ENCODE peak calls at places on chromosomes 6 and 20, in seven cellular contexts. One of them, this sample, is unnamed.

GRCh38 chr6:123213921-123214320 is 217.9 kb downstream of the CLVS2 start:
- DNase-seq in HEK293T: no peak
- DNase-seq in cardiac fibroblast: no peak
- DNase-seq in H7: no peak
- DNase-seq in GM12865: no peak
- DNase-seq in spleen: no peak
- DNase-seq in stomach: no peak
- DNase-seq in this sample: no peak

GRCh38 chr6:151497935-151498726 is 4.3 kb downstream of the CCDC170 start:
- DNase-seq in HEK293T: no peak
- DNase-seq in cardiac fibroblast: peak; percentile 43
- DNase-seq in H7: no peak
- DNase-seq in GM12865: peak; percentile 28
- DNase-seq in spleen: no peak
- DNase-seq in stomach: no peak
- DNase-seq in this sample: no peak

GRCh38 chr20:59920944-59921343 is 12.5 kb downstream of the SYCP2 start:
- DNase-seq in HEK293T: no peak
- DNase-seq in cardiac fibroblast: no peak
- DNase-seq in H7: no peak
- DNase-seq in GM12865: no peak
- DNase-seq in spleen: no peak
- DNase-seq in stomach: no peak
- DNase-seq in this sample: no peak

GRCh38 chr20:13492001-13492480 is 146.7 kb downstream of the TASP1 start:
- DNase-seq in HEK293T: peak; percentile 12
- DNase-seq in cardiac fibroblast: peak; percentile 90
- DNase-seq in H7: peak; percentile 19
- DNase-seq in GM12865: no peak
- DNase-seq in spleen: no peak
- DNase-seq in stomach: no peak
- DNase-seq in this sample: no peak

GRCh38 chr6:142300758-142301251 is 1.0 kb upstream of the ADGRG6 start:
- DNase-seq in HEK293T: peak; percentile 15
- DNase-seq in cardiac fibroblast: peak; percentile 82
- DNase-seq in H7: peak; percentile 16
- DNase-seq in GM12865: no peak
- DNase-seq in spleen: no peak
- DNase-seq in stomach: peak; percentile 80
- DNase-seq in this sample: peak; percentile 37

GRCh38 chr6:117165921-117166499 is 99.3 kb upstream of the VGLL2 start:
- DNase-seq in HEK293T: no peak
- DNase-seq in cardiac fibroblast: no peak
- DNase-seq in H7: no peak
- DNase-seq in GM12865: no peak
- DNase-seq in spleen: no peak
- DNase-seq in stomach: no peak
- DNase-seq in this sample: no peak

GRCh38 chr6:161338015-161338414 is 64.2 kb upstream of the AGPAT4 start:
- DNase-seq in HEK293T: no peak
- DNase-seq in cardiac fibroblast: no peak
- DNase-seq in H7: no peak
- DNase-seq in GM12865: no peak
- DNase-seq in spleen: no peak
- DNase-seq in stomach: no peak
- DNase-seq in this sample: no peak

GRCh38 chr20:19497064-19497463 is 261.0 kb upstream of the RIN2 start:
- DNase-seq in HEK293T: no peak
- DNase-seq in cardiac fibroblast: peak; percentile 89
- DNase-seq in H7: no peak
- DNase-seq in GM12865: no peak
- DNase-seq in spleen: no peak
- DNase-seq in stomach: no peak
- DNase-seq in this sample: no peak

GRCh38 chr6:7267521-7268091 is 45.4 kb downstream of the SSR1 start:
- DNase-seq in HEK293T: no peak
- DNase-seq in cardiac fibroblast: peak; percentile 92
- DNase-seq in H7: peak; percentile 35
- DNase-seq in GM12865: no peak
- DNase-seq in spleen: peak; percentile 75
- DNase-seq in stomach: peak; percentile 88
- DNase-seq in this sample: no peak

GRCh38 chr6:29941476-29941875 is 856 bp upstream of the HLA-A start:
- DNase-seq in HEK293T: no peak
- DNase-seq in cardiac fibroblast: peak; percentile 53
- DNase-seq in H7: no peak
- DNase-seq in GM12865: no peak
- DNase-seq in spleen: no peak
- DNase-seq in stomach: no peak
- DNase-seq in this sample: no peak

GRCh38 chr6:132504757-132505156 is 8.2 kb downstream of the STX7 start:
- DNase-seq in HEK293T: no peak
- DNase-seq in cardiac fibroblast: no peak
- DNase-seq in H7: no peak
- DNase-seq in GM12865: no peak
- DNase-seq in spleen: no peak
- DNase-seq in stomach: peak; percentile 41
- DNase-seq in this sample: no peak

GRCh38 chr6:28648878-28649375 is 123.2 kb downstream of the GPX5 start:
- DNase-seq in HEK293T: no peak
- DNase-seq in cardiac fibroblast: peak; percentile 42
- DNase-seq in H7: peak; percentile 53
- DNase-seq in GM12865: no peak
- DNase-seq in spleen: no peak
- DNase-seq in stomach: no peak
- DNase-seq in this sample: no peak

GRCh38 chr6:135129139-135129867 is 51.8 kb upstream of the MYB start:
- DNase-seq in HEK293T: no peak
- DNase-seq in cardiac fibroblast: no peak
- DNase-seq in H7: no peak
- DNase-seq in GM12865: peak; percentile 30
- DNase-seq in spleen: no peak
- DNase-seq in stomach: no peak
- DNase-seq in this sample: no peak

GRCh38 chr20:8656335-8656734 is 412.6 kb upstream of the PLCB4 start:
- DNase-seq in HEK293T: no peak
- DNase-seq in cardiac fibroblast: peak; percentile 84
- DNase-seq in H7: no peak
- DNase-seq in GM12865: no peak
- DNase-seq in spleen: no peak
- DNase-seq in stomach: no peak
- DNase-seq in this sample: no peak

GRCh38 chr20:46307139-46307998 is 929 bp downstream of the CDH22 start:
- DNase-seq in HEK293T: peak; percentile 79
- DNase-seq in cardiac fibroblast: peak; percentile 45
- DNase-seq in H7: peak; percentile 99
- DNase-seq in GM12865: peak; percentile 77
- DNase-seq in spleen: peak; percentile 93
- DNase-seq in stomach: peak; percentile 52
- DNase-seq in this sample: peak; percentile 68

GRCh38 chr6:75117701-75118100 is 88.2 kb downstream of the COL12A1 start:
- DNase-seq in HEK293T: no peak
- DNase-seq in cardiac fibroblast: peak; percentile 57
- DNase-seq in H7: no peak
- DNase-seq in GM12865: no peak
- DNase-seq in spleen: no peak
- DNase-seq in stomach: no peak
- DNase-seq in this sample: no peak

GRCh38 chr6:84001119-84001518 is 32.5 kb upstream of the MRAP2 start:
- DNase-seq in HEK293T: no peak
- DNase-seq in cardiac fibroblast: no peak
- DNase-seq in H7: no peak
- DNase-seq in GM12865: no peak
- DNase-seq in spleen: no peak
- DNase-seq in stomach: no peak
- DNase-seq in this sample: no peak

GRCh38 chr6:90195094-90195793 is 101.4 kb downstream of the BACH2 start:
- DNase-seq in HEK293T: no peak
- DNase-seq in cardiac fibroblast: no peak
- DNase-seq in H7: no peak
- DNase-seq in GM12865: no peak
- DNase-seq in spleen: no peak
- DNase-seq in stomach: no peak
- DNase-seq in this sample: no peak

GRCh38 chr20:58693226-58694006 is 816 bp downstream of the NPEPL1 start:
- DNase-seq in HEK293T: no peak
- DNase-seq in cardiac fibroblast: no peak
- DNase-seq in H7: peak; percentile 70
- DNase-seq in GM12865: peak; percentile 18
- DNase-seq in spleen: peak; percentile 90
- DNase-seq in stomach: peak; percentile 26
- DNase-seq in this sample: peak; percentile 35

GRCh38 chr6:167097770-167098169 is 25.1 kb upstream of the CCR6 start:
- DNase-seq in HEK293T: no peak
- DNase-seq in cardiac fibroblast: no peak
- DNase-seq in H7: no peak
- DNase-seq in GM12865: no peak
- DNase-seq in spleen: no peak
- DNase-seq in stomach: no peak
- DNase-seq in this sample: no peak

GRCh38 chr6:5763871-5764270 is 242.9 kb downstream of the NRN1 start:
- DNase-seq in HEK293T: no peak
- DNase-seq in cardiac fibroblast: no peak
- DNase-seq in H7: no peak
- DNase-seq in GM12865: no peak
- DNase-seq in spleen: no peak
- DNase-seq in stomach: no peak
- DNase-seq in this sample: no peak

GRCh38 chr20:35277127-35277526 is 795 bp downstream of the MMP24OS start:
- DNase-seq in HEK293T: no peak
- DNase-seq in cardiac fibroblast: no peak
- DNase-seq in H7: no peak
- DNase-seq in GM12865: no peak
- DNase-seq in spleen: peak; percentile 82
- DNase-seq in stomach: no peak
- DNase-seq in this sample: no peak

GRCh38 chr6:23202207-23202606 is 632.8 kb downstream of the HDGFL1 start:
- DNase-seq in HEK293T: no peak
- DNase-seq in cardiac fibroblast: no peak
- DNase-seq in H7: no peak
- DNase-seq in GM12865: no peak
- DNase-seq in spleen: no peak
- DNase-seq in stomach: no peak
- DNase-seq in this sample: no peak

GRCh38 chr6:3456794-3457709 is at the start of gene SLC22A23:
- DNase-seq in HEK293T: peak; percentile 88
- DNase-seq in cardiac fibroblast: peak; percentile 22
- DNase-seq in H7: peak; percentile 98
- DNase-seq in GM12865: peak; percentile 63
- DNase-seq in spleen: peak; percentile 87
- DNase-seq in stomach: peak; percentile 84
- DNase-seq in this sample: peak; percentile 88

GRCh38 chr6:73873081-73873480 is 177.1 kb downstream of the CD109 start:
- DNase-seq in HEK293T: no peak
- DNase-seq in cardiac fibroblast: peak; percentile 56
- DNase-seq in H7: no peak
- DNase-seq in GM12865: no peak
- DNase-seq in spleen: no peak
- DNase-seq in stomach: no peak
- DNase-seq in this sample: no peak

GRCh38 chr6:53833147-53833546 is 38.3 kb downstream of the LRRC1 start:
- DNase-seq in HEK293T: no peak
- DNase-seq in cardiac fibroblast: no peak
- DNase-seq in H7: no peak
- DNase-seq in GM12865: no peak
- DNase-seq in spleen: no peak
- DNase-seq in stomach: no peak
- DNase-seq in this sample: no peak

GRCh38 chr6:131172237-131172636 is 37.0 kb downstream of the AKAP7 start:
- DNase-seq in HEK293T: no peak
- DNase-seq in cardiac fibroblast: peak; percentile 68
- DNase-seq in H7: no peak
- DNase-seq in GM12865: no peak
- DNase-seq in spleen: no peak
- DNase-seq in stomach: no peak
- DNase-seq in this sample: no peak

GRCh38 chr6:35071347-35071994 is 69.7 kb downstream of the TCP11 start:
- DNase-seq in HEK293T: no peak
- DNase-seq in cardiac fibroblast: no peak
- DNase-seq in H7: no peak
- DNase-seq in GM12865: no peak
- DNase-seq in spleen: peak; percentile 64
- DNase-seq in stomach: no peak
- DNase-seq in this sample: peak; percentile 27

GRCh38 chr6:34189806-34190503 is 44.1 kb upstream of the GRM4 start:
- DNase-seq in HEK293T: no peak
- DNase-seq in cardiac fibroblast: no peak
- DNase-seq in H7: peak; percentile 13
- DNase-seq in GM12865: peak; percentile 53
- DNase-seq in spleen: peak; percentile 89
- DNase-seq in stomach: no peak
- DNase-seq in this sample: peak; percentile 30

GRCh38 chr6:71139249-71139648 is 149.4 kb upstream of the OGFRL1 start:
- DNase-seq in HEK293T: no peak
- DNase-seq in cardiac fibroblast: peak; percentile 35
- DNase-seq in H7: no peak
- DNase-seq in GM12865: peak; percentile 2
- DNase-seq in spleen: no peak
- DNase-seq in stomach: no peak
- DNase-seq in this sample: no peak

GRCh38 chr6:167825059-167825758 is 1.5 kb upstream of the AFDN start:
- DNase-seq in HEK293T: no peak
- DNase-seq in cardiac fibroblast: peak; percentile 15
- DNase-seq in H7: no peak
- DNase-seq in GM12865: no peak
- DNase-seq in spleen: no peak
- DNase-seq in stomach: no peak
- DNase-seq in this sample: no peak

GRCh38 chr20:50245561-50246366 is 55.1 kb downstream of the CEBPB start:
- DNase-seq in HEK293T: no peak
- DNase-seq in cardiac fibroblast: peak; percentile 66
- DNase-seq in H7: no peak
- DNase-seq in GM12865: no peak
- DNase-seq in spleen: no peak
- DNase-seq in stomach: no peak
- DNase-seq in this sample: no peak

GRCh38 chr6:1311400-1312192 is at the start of gene FOXQ1:
- DNase-seq in HEK293T: peak; percentile 55
- DNase-seq in cardiac fibroblast: peak; percentile 29
- DNase-seq in H7: peak; percentile 85
- DNase-seq in GM12865: no peak
- DNase-seq in spleen: peak; percentile 56
- DNase-seq in stomach: peak; percentile 94
- DNase-seq in this sample: peak; percentile 57

GRCh38 chr20:14208956-14209355 is 128.5 kb downstream of the FLRT3 start:
- DNase-seq in HEK293T: no peak
- DNase-seq in cardiac fibroblast: no peak
- DNase-seq in H7: no peak
- DNase-seq in GM12865: no peak
- DNase-seq in spleen: no peak
- DNase-seq in stomach: no peak
- DNase-seq in this sample: no peak

GRCh38 chr6:84166395-84166794 is 61.0 kb downstream of the CEP162 start:
- DNase-seq in HEK293T: no peak
- DNase-seq in cardiac fibroblast: no peak
- DNase-seq in H7: no peak
- DNase-seq in GM12865: no peak
- DNase-seq in spleen: no peak
- DNase-seq in stomach: no peak
- DNase-seq in this sample: no peak

GRCh38 chr6:4794140-4794707 is 18.0 kb downstream of the CDYL start:
- DNase-seq in HEK293T: no peak
- DNase-seq in cardiac fibroblast: no peak
- DNase-seq in H7: peak; percentile 49
- DNase-seq in GM12865: no peak
- DNase-seq in spleen: no peak
- DNase-seq in stomach: peak; percentile 35
- DNase-seq in this sample: peak; percentile 51

GRCh38 chr6:55980627-55981211 is 105.3 kb upstream of the BMP5 start:
- DNase-seq in HEK293T: peak; percentile 16
- DNase-seq in cardiac fibroblast: peak; percentile 70
- DNase-seq in H7: peak; percentile 44
- DNase-seq in GM12865: peak; percentile 8
- DNase-seq in spleen: no peak
- DNase-seq in stomach: no peak
- DNase-seq in this sample: no peak

GRCh38 chr6:77397561-77397960 is 65.7 kb downstream of the HTR1B start:
- DNase-seq in HEK293T: no peak
- DNase-seq in cardiac fibroblast: peak; percentile 23
- DNase-seq in H7: no peak
- DNase-seq in GM12865: no peak
- DNase-seq in spleen: no peak
- DNase-seq in stomach: no peak
- DNase-seq in this sample: no peak